ENCODE peak calls at places on chromosome 22, in six cellular contexts. M, U, P, N, Y and E are unnamed samples.

GRCh38 chr22:29635734-29636357 is 32.4 kb downstream of the NF2 start:
- DNase-seq in U (peak; percentile 72), N (peak; percentile 71), P (peak; percentile 56), Y (no peak), M (peak; percentile 73), E (peak; percentile 78)

GRCh38 chr22:43848366-43849171 is 13.7 kb downstream of the SULT4A1 start:
- DNase-seq in U (peak; percentile 27), N (peak; percentile 22), Y (no peak), P (peak; percentile 19), M (peak; percentile 52), E (peak; percentile 47)

GRCh38 chr22:48758905-48759875 is 1068.5 kb downstream of the BRD1 start:
- DNase-seq in M (no peak), Y (no peak), P (no peak), U (no peak), N (no peak), E (no peak)

GRCh38 chr22:42897960-42898359 is 40.9 kb upstream of the ARFGAP3 start:
- DNase-seq in M (no peak), P (no peak), U (no peak), N (no peak), Y (no peak), E (no peak)

GRCh38 chr22:38724926-38725571 is 19.3 kb downstream of the GTPBP1 start:
- DNase-seq in Y (no peak), P (peak; percentile 40), N (peak; percentile 58), U (peak; percentile 43), M (peak; percentile 41), E (peak; percentile 36)

GRCh38 chr22:35134637-35135036 is 68.7 kb downstream of the ISX start:
- DNase-seq in P (no peak), Y (no peak), M (no peak), N (no peak), U (no peak), E (no peak)

GRCh38 chr22:35510481-35510934 is 30.1 kb upstream of the RASD2 start:
- DNase-seq in N (peak; percentile 51), U (no peak), P (no peak), Y (no peak), M (peak; percentile 75), E (no peak)

GRCh38 chr22:43560651-43561050 is 148.8 kb downstream of the MPPED1 start:
- DNase-seq in M (no peak), Y (no peak), N (no peak), P (no peak), U (no peak), E (no peak)

GRCh38 chr22:29702931-29703594 is 16.7 kb upstream of the CABP7 start:
- DNase-seq in Y (no peak), N (no peak), P (no peak), M (no peak), U (no peak), E (no peak)

GRCh38 chr22:29733362-29734322 is 13.8 kb downstream of the CABP7 start:
- DNase-seq in Y (no peak), M (no peak), N (peak; percentile 5), U (no peak), P (peak; percentile 10), E (no peak)

GRCh38 chr22:35648066-35649025 is at the start of gene APOL6:
- DNase-seq in M (peak; percentile 76), U (peak; percentile 70), N (peak; percentile 87), P (peak; percentile 50), Y (no peak), E (peak; percentile 79)

GRCh38 chr22:23384451-23384850 is 195.6 kb downstream of the IGLL1 start:
- DNase-seq in Y (no peak), P (no peak), N (no peak), U (no peak), M (no peak), E (no peak)

GRCh38 chr22:29603358-29604191 is at the start of gene NF2:
- DNase-seq in N (peak; percentile 99), P (peak; percentile 99), M (peak; percentile 99), U (peak; percentile 99), Y (peak; percentile 98), E (peak; percentile 99)

GRCh38 chr22:48321986-48322545 is 1505.6 kb downstream of the BRD1 start:
- DNase-seq in M (no peak), Y (no peak), P (no peak), N (no peak), U (no peak), E (no peak)

GRCh38 chr22:23240639-23241389 is 60.5 kb downstream of the BCR start:
- DNase-seq in M (no peak), N (no peak), U (no peak), P (no peak), Y (no peak), E (no peak)

GRCh38 chr22:26023104-26023775 is 146.0 kb upstream of the SEZ6L start:
- DNase-seq in N (no peak), P (no peak), Y (no peak), M (no peak), U (no peak), E (no peak)

GRCh38 chr22:26038365-26038764 is 130.9 kb upstream of the SEZ6L start:
- DNase-seq in N (no peak), M (no peak), U (no peak), P (no peak), Y (no peak), E (no peak)

GRCh38 chr22:35561796-35562526 is 21.3 kb downstream of the RASD2 start:
- DNase-seq in M (peak; percentile 84), Y (no peak), N (peak; percentile 68), U (peak; percentile 74), P (peak; percentile 12), E (no peak)

GRCh38 chr22:47196881-47197701 is 434.6 kb downstream of the TBC1D22A start:
- DNase-seq in N (no peak), Y (no peak), M (no peak), P (no peak), U (no peak), E (no peak)

GRCh38 chr22:48702573-48703264 is 1125.0 kb downstream of the BRD1 start:
- DNase-seq in N (no peak), U (no peak), Y (no peak), M (no peak), P (no peak), E (no peak)

GRCh38 chr22:25359601-25360261 is 140.3 kb downstream of the CRYBB2 start:
- DNase-seq in Y (no peak), U (no peak), N (no peak), M (no peak), P (no peak), E (no peak)

GRCh38 chr22:30304495-30305244 is 15.4 kb upstream of the CASTOR1 start:
- DNase-seq in Y (no peak), M (no peak), N (no peak), U (no peak), P (no peak), E (peak; percentile 72)

GRCh38 chr22:47963660-47964059 is 1201.2 kb downstream of the TBC1D22A start:
- DNase-seq in Y (no peak), N (no peak), P (no peak), M (no peak), U (no peak), E (no peak)

GRCh38 chr22:31284756-31285155 is 7.5 kb downstream of the PIK3IP1 start:
- DNase-seq in Y (no peak), P (no peak), N (no peak), U (no peak), M (no peak), E (no peak)

GRCh38 chr22:29689872-29690213 is 30.0 kb upstream of the CABP7 start:
- DNase-seq in N (peak; percentile 56), Y (no peak), P (peak; percentile 37), U (peak; percentile 61), M (peak; percentile 55), E (peak; percentile 58)

GRCh38 chr22:26124991-26125725 is 44.1 kb upstream of the SEZ6L start:
- DNase-seq in P (no peak), N (no peak), M (no peak), Y (no peak), U (no peak), E (no peak)

GRCh38 chr22:42863349-42863911 is 6.4 kb upstream of the ARFGAP3 start:
- DNase-seq in N (peak; percentile 90), P (peak; percentile 50), Y (no peak), M (peak; percentile 88), U (peak; percentile 95), E (peak; percentile 74)

GRCh38 chr22:25976346-25976745 is 192.9 kb upstream of the SEZ6L start:
- DNase-seq in P (no peak), Y (no peak), U (no peak), N (no peak), M (no peak), E (no peak)

GRCh38 chr22:30169002-30169401 is 77.6 kb downstream of the LIF start:
- DNase-seq in Y (no peak), M (no peak), P (no peak), U (no peak), N (no peak), E (no peak)

GRCh38 chr22:42562282-42562681 is 8.5 kb downstream of the SERHL2 start:
- DNase-seq in M (no peak), P (no peak), U (no peak), N (no peak), Y (no peak), E (no peak)

GRCh38 chr22:30420401-30421178 is 5.0 kb upstream of the MTFP1 start:
- DNase-seq in M (peak; percentile 90), P (peak; percentile 84), N (peak; percentile 93), U (peak; percentile 89), Y (peak; percentile 90), E (peak; percentile 93)

GRCh38 chr22:44957267-44957905 is 52.4 kb downstream of the PHF21B start:
- DNase-seq in Y (no peak), P (no peak), N (no peak), U (no peak), M (peak; percentile 6), E (peak; percentile 1)
- TF ChIP-seq CTCF in Y (peak; percentile 48), P (peak; percentile 16), N (no peak), U (peak; percentile 39), M (peak; percentile 32), E (peak; percentile 23)

GRCh38 chr22:50608996-50609395 is 8.4 kb downstream of the MAPK8IP2 start:
- DNase-seq in Y (no peak), M (no peak), N (no peak), P (no peak), U (no peak), E (no peak)
- H3K4me3 ChIP-seq in Y (no peak overlapping the region), M (no peak overlapping the region), N (no peak overlapping the region), P (no peak overlapping the region), U (no peak overlapping the region), E (no peak overlapping the region)

DNA sequence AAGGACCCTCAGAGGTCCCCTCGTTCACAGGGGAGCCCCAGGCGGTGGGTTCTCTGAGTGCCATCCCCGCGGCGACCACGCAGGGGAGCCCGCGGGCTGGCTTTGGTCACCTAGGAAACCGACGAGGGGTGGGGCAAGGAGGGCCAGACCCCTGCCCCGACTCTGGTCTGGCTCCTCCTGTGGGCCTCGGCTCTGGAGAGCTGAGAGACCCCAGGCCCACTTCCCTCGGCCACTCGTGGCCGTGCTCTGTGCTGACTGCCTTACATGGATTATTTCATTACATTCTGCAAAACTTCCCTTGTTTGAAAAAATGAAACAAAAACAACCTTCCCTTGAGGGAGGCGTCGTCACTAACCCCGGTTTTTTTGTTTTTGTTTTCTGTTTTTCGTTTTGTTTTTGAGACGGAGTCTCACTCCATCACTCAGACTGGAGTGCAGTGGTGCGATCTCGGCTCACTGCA is 15.2 kb upstream of the CYTH4 start:
- DNase-seq in N (no peak), U (no peak), M (no peak), Y (no peak), P (no peak), E (peak; percentile 30)
- TF ChIP-seq CTCF in N (peak; percentile 75), U (peak; percentile 92), M (peak; percentile 72), Y (peak; percentile 85), P (peak; percentile 96), E (peak; percentile 91)

DNA sequence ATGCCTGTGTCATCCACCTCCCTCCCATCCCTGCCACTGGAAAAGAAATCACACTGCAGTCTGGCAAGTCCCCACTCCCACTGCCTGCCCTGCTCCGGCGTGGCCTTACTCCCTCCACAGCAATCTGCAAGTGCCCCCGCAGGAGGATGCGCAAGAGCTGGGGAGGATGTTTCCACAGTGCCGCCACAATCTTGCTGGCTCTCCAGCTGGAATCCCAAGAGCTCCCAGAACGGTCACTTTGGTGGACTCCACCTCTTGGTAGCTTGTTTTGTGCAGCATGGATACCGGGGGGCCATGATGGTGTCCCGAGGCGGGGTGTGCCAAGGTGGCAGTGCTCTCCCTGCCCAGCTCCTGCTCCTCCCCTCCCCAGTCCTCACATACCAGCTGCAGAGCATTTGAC is 76.3 kb downstream of the MICAL3 start:
- DNase-seq in Y (no peak), M (no peak), U (no peak), N (no peak), P (no peak), E (no peak)
- H3K4me3 ChIP-seq in Y (no peak overlapping the region), M (no peak overlapping the region), U (no peak overlapping the region), N (no peak overlapping the region), P (no peak overlapping the region), E (no peak overlapping the region)